ENCODE peak calls at places on chromosomes 16 and 17, in five cellular contexts. One of them, this sample, is unnamed.

GRCh38 chr16:53434436-53435065 is at the start of gene RBL2:
- DNase-seq in cardiac septum: peak
- DNase-seq in T-helper 2 cell: peak
- DNase-seq in stimulated activated CD4-positive, alpha-beta T cell treated with anti-CD3 and anti-CD28 coated beads, Interleukin-12 subunit alpha, Interleukin-12 subunit beta, amount 100 ng/mL, for 4 hours: peak
- DNase-seq in CD8-positive, alpha-beta memory T cell: peak
- DNase-seq in this sample: peak

GRCh38 chr17:76080207-76080933 is 1.4 kb downstream of the ZACN start:
- DNase-seq in cardiac septum: no peak
- DNase-seq in T-helper 2 cell: no peak
- DNase-seq in stimulated activated CD4-positive, alpha-beta T cell treated with anti-CD3 and anti-CD28 coated beads, Interleukin-12 subunit alpha, Interleukin-12 subunit beta, amount 100 ng/mL, for 4 hours: no peak
- DNase-seq in CD8-positive, alpha-beta memory T cell: no peak
- DNase-seq in this sample: no peak

GRCh38 chr17:62827722-62828498 is 19.8 kb upstream of the MARCHF10 start:
- DNase-seq in cardiac septum: no peak
- DNase-seq in T-helper 2 cell: no peak
- DNase-seq in stimulated activated CD4-positive, alpha-beta T cell treated with anti-CD3 and anti-CD28 coated beads, Interleukin-12 subunit alpha, Interleukin-12 subunit beta, amount 100 ng/mL, for 4 hours: no peak
- DNase-seq in CD8-positive, alpha-beta memory T cell: no peak
- DNase-seq in this sample: no peak

GRCh38 chr17:50779747-50780363 is 12.5 kb upstream of the ANKRD40CL start:
- DNase-seq in cardiac septum: no peak
- DNase-seq in T-helper 2 cell: no peak
- DNase-seq in stimulated activated CD4-positive, alpha-beta T cell treated with anti-CD3 and anti-CD28 coated beads, Interleukin-12 subunit alpha, Interleukin-12 subunit beta, amount 100 ng/mL, for 4 hours: no peak
- DNase-seq in CD8-positive, alpha-beta memory T cell: peak
- DNase-seq in this sample: no peak

GRCh38 chr16:66030036-66030435 is 336.5 kb upstream of the CDH5 start:
- DNase-seq in cardiac septum: no peak
- DNase-seq in T-helper 2 cell: no peak
- DNase-seq in stimulated activated CD4-positive, alpha-beta T cell treated with anti-CD3 and anti-CD28 coated beads, Interleukin-12 subunit alpha, Interleukin-12 subunit beta, amount 100 ng/mL, for 4 hours: no peak
- DNase-seq in CD8-positive, alpha-beta memory T cell: no peak
- DNase-seq in this sample: no peak

GRCh38 chr16:67767953-67768352 is 38.4 kb downstream of the RANBP10 start:
- DNase-seq in cardiac septum: no peak
- DNase-seq in T-helper 2 cell: no peak
- DNase-seq in stimulated activated CD4-positive, alpha-beta T cell treated with anti-CD3 and anti-CD28 coated beads, Interleukin-12 subunit alpha, Interleukin-12 subunit beta, amount 100 ng/mL, for 4 hours: no peak
- DNase-seq in CD8-positive, alpha-beta memory T cell: no peak
- DNase-seq in this sample: no peak

GRCh38 chr17:17740627-17741237 is 59.5 kb downstream of the RAI1 start:
- DNase-seq in cardiac septum: no peak
- DNase-seq in T-helper 2 cell: no peak
- DNase-seq in stimulated activated CD4-positive, alpha-beta T cell treated with anti-CD3 and anti-CD28 coated beads, Interleukin-12 subunit alpha, Interleukin-12 subunit beta, amount 100 ng/mL, for 4 hours: peak
- DNase-seq in CD8-positive, alpha-beta memory T cell: no peak
- DNase-seq in this sample: no peak

GRCh38 chr17:52138350-52138749 is 20.2 kb downstream of the CA10 start:
- DNase-seq in cardiac septum: no peak
- DNase-seq in T-helper 2 cell: no peak
- DNase-seq in stimulated activated CD4-positive, alpha-beta T cell treated with anti-CD3 and anti-CD28 coated beads, Interleukin-12 subunit alpha, Interleukin-12 subunit beta, amount 100 ng/mL, for 4 hours: no peak
- DNase-seq in CD8-positive, alpha-beta memory T cell: no peak
- DNase-seq in this sample: no peak

GRCh38 chr16:11916524-11917285 is 949 bp upstream of the GSPT1 start:
- DNase-seq in cardiac septum: no peak
- DNase-seq in T-helper 2 cell: no peak
- DNase-seq in stimulated activated CD4-positive, alpha-beta T cell treated with anti-CD3 and anti-CD28 coated beads, Interleukin-12 subunit alpha, Interleukin-12 subunit beta, amount 100 ng/mL, for 4 hours: no peak
- DNase-seq in CD8-positive, alpha-beta memory T cell: no peak
- DNase-seq in this sample: no peak

GRCh38 chr17:58277726-58278595 is 2.8 kb downstream of the MPO start:
- DNase-seq in cardiac septum: no peak
- DNase-seq in T-helper 2 cell: no peak
- DNase-seq in stimulated activated CD4-positive, alpha-beta T cell treated with anti-CD3 and anti-CD28 coated beads, Interleukin-12 subunit alpha, Interleukin-12 subunit beta, amount 100 ng/mL, for 4 hours: no peak
- DNase-seq in CD8-positive, alpha-beta memory T cell: no peak
- DNase-seq in this sample: no peak

GRCh38 chr17:35543856-35544255 is 6.4 kb upstream of the SLFN12L start:
- DNase-seq in cardiac septum: no peak
- DNase-seq in T-helper 2 cell: no peak
- DNase-seq in stimulated activated CD4-positive, alpha-beta T cell treated with anti-CD3 and anti-CD28 coated beads, Interleukin-12 subunit alpha, Interleukin-12 subunit beta, amount 100 ng/mL, for 4 hours: no peak
- DNase-seq in CD8-positive, alpha-beta memory T cell: no peak
- DNase-seq in this sample: no peak

GRCh38 chr17:57649731-57650484 is 95.2 kb downstream of the CCDC182 start:
- DNase-seq in cardiac septum: no peak
- DNase-seq in T-helper 2 cell: no peak
- DNase-seq in stimulated activated CD4-positive, alpha-beta T cell treated with anti-CD3 and anti-CD28 coated beads, Interleukin-12 subunit alpha, Interleukin-12 subunit beta, amount 100 ng/mL, for 4 hours: no peak
- DNase-seq in CD8-positive, alpha-beta memory T cell: no peak
- DNase-seq in this sample: no peak

GRCh38 chr16:12646490-12647274 is 157.0 kb downstream of the CPPED1 start:
- DNase-seq in cardiac septum: no peak
- DNase-seq in T-helper 2 cell: no peak
- DNase-seq in stimulated activated CD4-positive, alpha-beta T cell treated with anti-CD3 and anti-CD28 coated beads, Interleukin-12 subunit alpha, Interleukin-12 subunit beta, amount 100 ng/mL, for 4 hours: peak
- DNase-seq in CD8-positive, alpha-beta memory T cell: no peak
- DNase-seq in this sample: peak

GRCh38 chr16:14616280-14616679 is 13.8 kb downstream of the PARN start:
- DNase-seq in cardiac septum: no peak
- DNase-seq in T-helper 2 cell: no peak
- DNase-seq in stimulated activated CD4-positive, alpha-beta T cell treated with anti-CD3 and anti-CD28 coated beads, Interleukin-12 subunit alpha, Interleukin-12 subunit beta, amount 100 ng/mL, for 4 hours: no peak
- DNase-seq in CD8-positive, alpha-beta memory T cell: no peak
- DNase-seq in this sample: no peak

GRCh38 chr17:39231587-39232551 is 6.1 kb upstream of the STAC2 start:
- DNase-seq in cardiac septum: no peak
- DNase-seq in T-helper 2 cell: no peak
- DNase-seq in stimulated activated CD4-positive, alpha-beta T cell treated with anti-CD3 and anti-CD28 coated beads, Interleukin-12 subunit alpha, Interleukin-12 subunit beta, amount 100 ng/mL, for 4 hours: peak
- DNase-seq in CD8-positive, alpha-beta memory T cell: peak
- DNase-seq in this sample: peak

GRCh38 chr16:56382459-56382858 is 42.9 kb downstream of the AMFR start:
- DNase-seq in cardiac septum: no peak
- DNase-seq in T-helper 2 cell: no peak
- DNase-seq in stimulated activated CD4-positive, alpha-beta T cell treated with anti-CD3 and anti-CD28 coated beads, Interleukin-12 subunit alpha, Interleukin-12 subunit beta, amount 100 ng/mL, for 4 hours: no peak
- DNase-seq in CD8-positive, alpha-beta memory T cell: no peak
- DNase-seq in this sample: no peak

GRCh38 chr16:19704321-19705130 is 13.5 kb downstream of the KNOP1 start:
- DNase-seq in cardiac septum: no peak
- DNase-seq in T-helper 2 cell: no peak
- DNase-seq in stimulated activated CD4-positive, alpha-beta T cell treated with anti-CD3 and anti-CD28 coated beads, Interleukin-12 subunit alpha, Interleukin-12 subunit beta, amount 100 ng/mL, for 4 hours: no peak
- DNase-seq in CD8-positive, alpha-beta memory T cell: no peak
- DNase-seq in this sample: no peak

GRCh38 chr16:85884808-85885463 is 14.0 kb upstream of the IRF8 start:
- DNase-seq in cardiac septum: no peak
- DNase-seq in T-helper 2 cell: no peak
- DNase-seq in stimulated activated CD4-positive, alpha-beta T cell treated with anti-CD3 and anti-CD28 coated beads, Interleukin-12 subunit alpha, Interleukin-12 subunit beta, amount 100 ng/mL, for 4 hours: no peak
- DNase-seq in CD8-positive, alpha-beta memory T cell: no peak
- DNase-seq in this sample: no peak

GRCh38 chr16:57318240-57318970 is 33.9 kb upstream of the PLLP start:
- DNase-seq in cardiac septum: no peak
- DNase-seq in T-helper 2 cell: no peak
- DNase-seq in stimulated activated CD4-positive, alpha-beta T cell treated with anti-CD3 and anti-CD28 coated beads, Interleukin-12 subunit alpha, Interleukin-12 subunit beta, amount 100 ng/mL, for 4 hours: no peak
- DNase-seq in CD8-positive, alpha-beta memory T cell: no peak
- DNase-seq in this sample: no peak

GRCh38 chr16:49640606-49641005 is 215.3 kb downstream of the ZNF423 start:
- DNase-seq in cardiac septum: no peak
- DNase-seq in T-helper 2 cell: no peak
- DNase-seq in stimulated activated CD4-positive, alpha-beta T cell treated with anti-CD3 and anti-CD28 coated beads, Interleukin-12 subunit alpha, Interleukin-12 subunit beta, amount 100 ng/mL, for 4 hours: no peak
- DNase-seq in CD8-positive, alpha-beta memory T cell: no peak
- DNase-seq in this sample: no peak

GRCh38 chr16:12449795-12450194 is 353.9 kb downstream of the CPPED1 start:
- DNase-seq in cardiac septum: no peak
- DNase-seq in T-helper 2 cell: no peak
- DNase-seq in stimulated activated CD4-positive, alpha-beta T cell treated with anti-CD3 and anti-CD28 coated beads, Interleukin-12 subunit alpha, Interleukin-12 subunit beta, amount 100 ng/mL, for 4 hours: no peak
- DNase-seq in CD8-positive, alpha-beta memory T cell: no peak
- DNase-seq in this sample: no peak

GRCh38 chr17:81090361-81091133 is 55.6 kb downstream of the BAIAP2 start:
- DNase-seq in cardiac septum: no peak
- DNase-seq in T-helper 2 cell: no peak
- DNase-seq in stimulated activated CD4-positive, alpha-beta T cell treated with anti-CD3 and anti-CD28 coated beads, Interleukin-12 subunit alpha, Interleukin-12 subunit beta, amount 100 ng/mL, for 4 hours: peak
- DNase-seq in CD8-positive, alpha-beta memory T cell: no peak
- DNase-seq in this sample: no peak

GRCh38 chr16:76293980-76294690 is 16.9 kb downstream of the CNTNAP4 start:
- DNase-seq in cardiac septum: no peak
- DNase-seq in T-helper 2 cell: no peak
- DNase-seq in stimulated activated CD4-positive, alpha-beta T cell treated with anti-CD3 and anti-CD28 coated beads, Interleukin-12 subunit alpha, Interleukin-12 subunit beta, amount 100 ng/mL, for 4 hours: no peak
- DNase-seq in CD8-positive, alpha-beta memory T cell: no peak
- DNase-seq in this sample: no peak

GRCh38 chr17:31533546-31534155 is 142.2 kb downstream of the RAB11FIP4 start:
- DNase-seq in cardiac septum: no peak
- DNase-seq in T-helper 2 cell: no peak
- DNase-seq in stimulated activated CD4-positive, alpha-beta T cell treated with anti-CD3 and anti-CD28 coated beads, Interleukin-12 subunit alpha, Interleukin-12 subunit beta, amount 100 ng/mL, for 4 hours: no peak
- DNase-seq in CD8-positive, alpha-beta memory T cell: no peak
- DNase-seq in this sample: no peak

GRCh38 chr17:66975614-66976378 is 11.3 kb downstream of the CACNG4 start:
- DNase-seq in cardiac septum: no peak
- DNase-seq in T-helper 2 cell: no peak
- DNase-seq in stimulated activated CD4-positive, alpha-beta T cell treated with anti-CD3 and anti-CD28 coated beads, Interleukin-12 subunit alpha, Interleukin-12 subunit beta, amount 100 ng/mL, for 4 hours: no peak
- DNase-seq in CD8-positive, alpha-beta memory T cell: no peak
- DNase-seq in this sample: no peak

GRCh38 chr16:50103764-50104163 is 38.0 kb downstream of the HEATR3 start:
- DNase-seq in cardiac septum: no peak
- DNase-seq in T-helper 2 cell: no peak
- DNase-seq in stimulated activated CD4-positive, alpha-beta T cell treated with anti-CD3 and anti-CD28 coated beads, Interleukin-12 subunit alpha, Interleukin-12 subunit beta, amount 100 ng/mL, for 4 hours: no peak
- DNase-seq in CD8-positive, alpha-beta memory T cell: no peak
- DNase-seq in this sample: no peak

GRCh38 chr17:75109407-75110236 is at the start of gene ARMC7:
- DNase-seq in cardiac septum: peak
- DNase-seq in T-helper 2 cell: peak
- DNase-seq in stimulated activated CD4-positive, alpha-beta T cell treated with anti-CD3 and anti-CD28 coated beads, Interleukin-12 subunit alpha, Interleukin-12 subunit beta, amount 100 ng/mL, for 4 hours: peak
- DNase-seq in CD8-positive, alpha-beta memory T cell: peak
- DNase-seq in this sample: peak

This sample was measured in stimulated activated naive CD8-positive, alpha-beta T cell treated with anti-CD3 and anti-CD28 coated beads, Interleukin-15, amount 100 ng/mL, for 72 hours.